ENCODE peak calls at places on chromosomes 12 and 14, in seven cellular contexts. I is body of pancreas, K is endothelial cell of umbilical vein, N is IMR-90, F is A549, J is right lobe of liver, X is heart left ventricle. Q is an unnamed sample.

GRCh38 chr12:20885552-20885951 is 75.0 kb downstream of the SLCO1B3 start:
- DNase-seq in J (no peak), X (no peak), I (no peak), N (no peak), F (no peak), K (no peak), Q (no peak)

GRCh38 chr12:129659927-129660326 is 243.9 kb downstream of the TMEM132D start:
- DNase-seq in I (no peak), K (no peak), F (no peak), J (no peak), X (no peak), N (no peak), Q (no peak)

GRCh38 chr14:84351646-84352045 is 1178.3 kb upstream of the FLRT2 start:
- DNase-seq in J (no peak), I (no peak), K (no peak), F (no peak), X (no peak), N (peak), Q (no peak)

GRCh38 chr12:110577717-110578521 is 5.2 kb downstream of the PPTC7 start:
- DNase-seq in X (no peak), F (peak), J (no peak), I (no peak), K (peak), N (peak), Q (peak)

GRCh38 chr12:6635856-6636521 is at the start of gene LPAR5:
- DNase-seq in N (no peak), J (peak), K (no peak), F (peak), I (no peak), X (no peak), Q (peak)

GRCh38 chr12:19937161-19937560 is 431.2 kb upstream of the PDE3A start:
- DNase-seq in N (no peak), J (no peak), I (no peak), F (no peak), K (no peak), X (no peak), Q (no peak)

GRCh38 chr14:55747186-55747585 is 167.2 kb downstream of the KTN1 start:
- DNase-seq in N (no peak), J (no peak), K (no peak), F (no peak), X (no peak), I (no peak), Q (no peak)

GRCh38 chr14:100059433-100059781 is 5.8 kb upstream of the EVL start:
- DNase-seq in X (no peak), N (no peak), K (no peak), F (no peak), J (no peak), I (no peak), Q (no peak)

GRCh38 chr12:56994231-56994746 is 12.1 kb downstream of the ZBTB39 start:
- DNase-seq in F (no peak), K (no peak), J (no peak), X (no peak), I (no peak), N (no peak), Q (no peak)

GRCh38 chr14:64702493-64703392 is 1.5 kb upstream of the PLEKHG3 start:
- DNase-seq in K (no peak), F (no peak), N (no peak), I (peak), J (no peak), X (peak), Q (peak)

GRCh38 chr14:101462726-101463565 is 98.3 kb upstream of the DIO3 start:
- DNase-seq in K (no peak), J (no peak), N (no peak), F (no peak), X (no peak), I (no peak), Q (no peak)

GRCh38 chr12:88471641-88472040 is 108.6 kb downstream of the KITLG start:
- DNase-seq in J (no peak), F (no peak), N (peak), X (peak), I (no peak), K (no peak), Q (no peak)

GRCh38 chr12:57738661-57739237 is at the start of gene AGAP2:
- DNase-seq in I (no peak), K (no peak), N (no peak), J (peak), F (no peak), X (no peak), Q (no peak)

GRCh38 chr12:117076410-117077372 is 22.5 kb downstream of the TESC start:
- DNase-seq in K (no peak), J (peak), F (no peak), N (no peak), X (no peak), I (no peak), Q (no peak)

GRCh38 chr12:13390381-13390856 is 193.9 kb downstream of the EMP1 start:
- DNase-seq in N (peak), X (peak), F (peak), I (peak), J (peak), K (peak), Q (no peak)

GRCh38 chr14:73785834-73786631 is 65.6 kb upstream of the PTGR2 start:
- DNase-seq in X (peak), J (peak), N (peak), K (peak), F (peak), I (peak), Q (peak)
- TF ChIP-seq POLR2A in X (no peak), J (peak), N (peak), K (no peak), F (peak), I (peak), Q (peak)

GRCh38 chr12:54370218-54370730 is 6.0 kb upstream of the GPR84 start:
- DNase-seq in N (peak), J (peak), F (peak), X (peak), K (peak), I (peak), Q (peak)

GRCh38 chr12:54368709-54369596 is 4.7 kb upstream of the GPR84 start:
- DNase-seq in N (peak), X (peak), J (peak), F (peak), K (peak), I (peak), Q (peak)

GRCh38 chr12:54371328-54372112 is 7.2 kb upstream of the GPR84 start:
- DNase-seq in J (no peak), F (no peak), I (no peak), X (peak), N (no peak), K (peak), Q (no peak)

GRCh38 chr12:54369597-54370217 is 5.4 kb upstream of the GPR84 start:
- DNase-seq in J (no peak), X (no peak), I (no peak), F (no peak), N (no peak), K (no peak), Q (no peak)

DNA sequence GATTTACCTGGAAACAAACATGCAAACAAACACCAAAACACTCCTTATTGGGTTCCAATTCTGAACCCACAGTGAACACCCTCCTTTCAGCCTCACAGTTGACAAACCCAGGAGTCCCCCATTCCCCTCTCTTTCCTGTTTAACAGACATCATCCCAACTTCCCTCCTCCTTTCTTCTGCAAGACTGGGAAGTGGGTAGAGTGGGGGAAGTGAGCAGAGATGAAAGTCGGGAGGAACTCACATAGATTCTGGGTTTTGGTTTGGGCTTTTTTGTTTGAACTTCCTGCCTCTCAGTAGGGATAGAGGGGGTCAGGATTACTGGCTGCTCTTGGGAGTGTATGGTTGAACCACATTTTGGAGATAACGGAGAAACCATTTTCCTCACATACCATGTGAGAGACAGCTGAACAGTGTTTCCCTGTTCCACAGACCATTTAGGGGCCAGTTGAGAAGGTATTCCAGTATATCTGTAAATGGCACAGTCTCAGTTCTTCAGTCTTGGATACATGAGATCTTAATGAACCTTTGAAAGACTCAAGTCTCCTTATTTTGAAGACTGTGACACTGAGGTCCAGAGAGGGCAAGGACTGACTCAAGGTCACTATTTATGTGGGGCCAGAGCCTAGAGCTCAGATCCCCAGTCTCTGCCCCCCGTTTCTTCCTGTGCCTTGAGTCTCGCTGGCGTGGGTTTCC is 3.9 kb upstream of the GPR84 start:
- DNase-seq in K (no peak), J (no peak), N (no peak), X (no peak), I (no peak), F (no peak), Q (no peak)
- TF ChIP-seq POLR2A in K (no peak), J (no peak), N (no peak), X (no peak), I (no peak), F (no peak), Q (no peak)

DNA sequence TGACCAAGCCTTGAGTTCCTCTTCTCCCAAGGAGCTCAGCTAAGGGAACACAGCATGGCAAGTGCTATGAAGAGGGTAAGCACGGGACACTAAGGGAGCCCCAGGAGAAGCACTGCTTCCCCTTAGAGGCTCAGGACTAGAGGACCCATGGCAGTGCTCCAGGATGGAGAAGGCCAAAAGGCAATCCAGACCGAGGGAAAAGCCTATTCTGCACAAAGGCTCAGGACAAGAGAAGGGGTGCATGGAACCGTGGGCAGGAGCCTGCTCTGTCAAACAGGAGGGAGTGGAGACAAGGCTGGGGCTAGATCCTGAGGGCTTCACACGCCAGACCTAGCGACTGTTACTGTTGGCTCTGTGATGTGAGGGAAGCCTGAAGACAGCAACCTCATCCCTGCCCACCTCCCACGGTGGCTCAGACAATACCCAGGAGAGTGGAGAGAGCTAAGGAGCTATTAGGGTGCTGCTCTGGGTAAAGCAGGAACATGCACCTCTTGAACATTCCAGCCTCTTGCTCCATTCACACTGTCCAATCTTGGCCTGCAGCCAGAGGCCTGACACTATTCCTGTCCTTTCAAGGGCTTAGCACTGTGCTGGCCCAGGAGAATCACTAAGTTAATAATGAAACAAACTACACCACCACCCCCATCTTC is 24.2 kb downstream of the OTUB2 start:
- DNase-seq in F (no peak), K (no peak), X (peak), N (no peak), J (peak), I (no peak), Q (no peak)
- TF ChIP-seq POLR2A in F (no peak), K (no peak), X (no peak), N (no peak), J (no peak), I (no peak), Q (no peak)

DNA sequence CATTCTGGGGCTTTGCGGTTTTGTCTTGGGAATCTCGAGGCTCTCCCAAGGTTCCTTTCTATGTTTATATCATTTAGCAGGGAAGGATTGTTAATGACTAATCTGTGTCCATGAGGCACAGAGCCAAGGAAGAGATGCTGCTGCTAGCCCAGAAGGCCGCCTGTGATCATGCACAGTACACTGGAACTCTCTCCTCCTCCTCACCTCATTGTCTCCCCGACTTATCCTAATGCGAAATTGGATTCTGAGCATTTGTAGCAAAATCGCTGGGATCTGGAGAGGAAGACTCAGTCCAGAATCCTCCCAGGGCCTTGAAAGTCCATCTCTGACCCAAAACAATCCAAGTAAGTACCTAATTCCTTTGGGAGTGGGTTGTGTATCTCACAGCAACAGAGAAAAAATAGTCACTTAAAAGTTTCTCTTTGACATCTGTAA is at the start of gene NR1H4:
- DNase-seq in F (peak), I (peak), K (no peak), N (peak), J (peak), X (no peak), Q (no peak)
- TF ChIP-seq POLR2A in F (no peak), I (no peak), K (no peak), N (no peak), J (peak), X (no peak), Q (no peak)

DNA sequence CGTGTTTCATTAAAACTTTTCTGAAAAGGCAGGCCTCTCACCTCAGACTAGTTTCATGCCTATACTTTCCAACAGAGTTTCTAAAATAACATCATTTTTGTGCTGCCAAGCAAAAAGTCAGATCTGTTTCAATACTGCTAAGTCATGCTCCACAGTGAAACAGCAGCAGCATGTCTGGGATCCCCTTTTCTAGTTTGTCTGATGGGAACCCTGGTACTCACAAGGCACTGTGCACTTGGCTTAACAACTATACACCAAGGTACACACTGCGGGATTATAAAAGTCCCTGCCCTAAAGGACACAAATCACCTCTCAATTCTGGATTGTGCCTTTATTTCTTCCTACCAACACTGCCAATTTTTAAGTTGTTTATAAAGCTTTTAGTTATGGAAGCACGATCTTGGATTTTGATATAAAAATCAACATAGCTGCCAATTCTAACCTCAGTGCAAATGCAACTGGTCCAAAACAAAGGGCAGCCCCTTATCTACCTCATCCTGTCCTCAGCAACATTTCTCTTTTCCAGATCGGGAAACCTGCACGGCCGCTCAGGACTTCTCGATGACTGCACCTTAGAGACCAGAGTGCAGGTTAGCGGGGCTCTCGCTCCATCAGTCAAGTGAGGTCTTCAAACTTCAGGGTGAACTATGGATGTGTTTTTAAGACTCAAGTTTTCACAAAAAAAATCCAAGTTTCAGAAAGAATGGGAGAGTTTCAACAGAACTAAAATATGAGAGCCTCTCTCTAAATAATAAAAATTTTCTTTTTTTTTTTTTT is 1.7 kb upstream of the EIF5 start:
- DNase-seq in N (no peak), F (no peak), X (no peak), K (no peak), I (no peak), J (no peak), Q (peak)
- TF ChIP-seq POLR2A in N (no peak), F (no peak), X (no peak), K (no peak), I (no peak), J (peak), Q (peak)

GRCh38 chr14:50774542-50775267 is 56.3 kb downstream of the NIN start:
- DNase-seq in N (peak), J (no peak), F (no peak), I (peak), X (no peak), K (no peak), Q (no peak)
- TF ChIP-seq POLR2A in N (no peak), J (no peak), F (no peak), I (no peak), X (no peak), K (no peak), Q (no peak)

DNA sequence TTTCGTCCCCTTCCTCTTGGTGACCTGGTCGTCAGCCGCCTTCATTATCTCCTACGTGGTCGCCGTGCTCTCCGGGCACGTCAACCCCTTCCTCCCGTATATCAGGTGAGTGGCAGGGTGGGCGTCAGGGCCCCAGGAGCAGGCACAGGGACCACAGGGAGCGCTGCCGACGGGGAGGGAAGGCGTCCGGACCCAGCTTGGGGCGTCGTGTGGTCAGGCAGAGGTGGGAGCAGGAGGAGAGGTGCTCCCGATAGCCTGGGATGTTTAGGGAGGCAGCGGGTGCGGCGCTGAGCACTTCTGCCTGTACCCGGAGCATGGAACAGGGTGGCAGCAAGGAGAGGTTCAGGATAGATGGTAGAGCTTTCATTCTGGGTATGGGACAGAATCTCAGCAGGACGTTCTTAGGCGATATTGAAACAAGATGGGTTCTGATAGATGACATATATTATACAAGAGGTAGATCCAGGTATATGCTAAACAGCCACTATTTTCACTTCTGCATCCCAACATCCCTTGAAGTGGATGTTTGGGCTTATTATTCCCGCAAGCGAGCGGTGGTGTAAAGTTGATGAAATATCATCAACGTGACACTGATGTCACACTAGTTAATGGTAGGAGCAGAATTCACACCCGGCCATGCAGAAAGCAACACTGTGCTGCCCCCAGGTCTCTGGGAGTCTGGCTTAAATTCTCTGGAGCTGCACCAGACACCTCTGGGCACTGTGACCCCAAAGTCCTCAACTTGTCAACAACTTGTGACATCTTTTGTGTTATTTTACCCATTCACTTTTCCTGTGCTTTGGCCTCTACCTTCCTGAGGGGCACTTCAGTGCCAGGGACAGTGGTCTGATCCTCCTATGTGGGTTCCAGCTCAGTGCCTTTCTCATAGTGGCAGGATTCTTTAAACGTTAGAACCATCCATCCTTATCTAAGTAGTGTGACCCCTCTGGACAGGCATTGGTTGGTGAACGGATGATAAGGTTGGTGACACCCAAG is 734 bp downstream of the DRAM1 start:
- DNase-seq in N (no peak), I (peak), J (peak), K (peak), F (peak), X (peak), Q (peak)
- TF ChIP-seq POLR2A in N (no peak), I (no peak), J (no peak), K (no peak), F (no peak), X (no peak), Q (peak)